ENCODE peak calls at places on chromosomes 16 and 17, in nine cellular contexts. One of them, this sample, is unnamed.

GRCh38 chr17:46727572-46728348 is 90.7 kb downstream of the WNT3 start:
- DNase-seq in cardiac fibroblast: peak; percentile 49
- DNase-seq in fibroblast of lung: peak; percentile 23
- DNase-seq in upper lobe of right lung: no peak
- DNase-seq in fibroblast of the aortic adventitia: peak; percentile 79
- DNase-seq in keratinocyte: no peak
- DNase-seq in NB4: no peak
- DNase-seq in suprapubic skin: no peak
- DNase-seq in mammary epithelial cell: peak; percentile 76
- DNase-seq in this sample: peak; percentile 65

GRCh38 chr16:30946671-30947532 is 2.0 kb upstream of the ORAI3 start:
- DNase-seq in cardiac fibroblast: no peak
- DNase-seq in upper lobe of right lung: no peak
- DNase-seq in suprapubic skin: no peak
- DNase-seq in mammary epithelial cell: no peak
- DNase-seq in NB4: no peak
- DNase-seq in keratinocyte: no peak
- DNase-seq in fibroblast of the aortic adventitia: no peak
- DNase-seq in fibroblast of lung: no peak
- DNase-seq in this sample: no peak

GRCh38 chr17:19645608-19646250 is 2.8 kb upstream of the ALDH3A2 start:
- DNase-seq in suprapubic skin: no peak
- DNase-seq in upper lobe of right lung: peak; percentile 73
- DNase-seq in NB4: peak; percentile 78
- DNase-seq in fibroblast of lung: peak; percentile 19
- DNase-seq in cardiac fibroblast: no peak
- DNase-seq in keratinocyte: no peak
- DNase-seq in mammary epithelial cell: no peak
- DNase-seq in fibroblast of the aortic adventitia: peak; percentile 34
- DNase-seq in this sample: no peak

GRCh38 chr16:49336581-49336980 is 37.0 kb upstream of the C16orf78 start:
- DNase-seq in NB4: no peak
- DNase-seq in mammary epithelial cell: no peak
- DNase-seq in fibroblast of lung: no peak
- DNase-seq in upper lobe of right lung: no peak
- DNase-seq in suprapubic skin: no peak
- DNase-seq in cardiac fibroblast: no peak
- DNase-seq in keratinocyte: no peak
- DNase-seq in fibroblast of the aortic adventitia: no peak
- DNase-seq in this sample: no peak

GRCh38 chr16:1481906-1482835 is 6.6 kb downstream of the PTX4 start:
- DNase-seq in keratinocyte: no peak
- DNase-seq in fibroblast of lung: no peak
- DNase-seq in suprapubic skin: no peak
- DNase-seq in cardiac fibroblast: no peak
- DNase-seq in mammary epithelial cell: peak; percentile 74
- DNase-seq in fibroblast of the aortic adventitia: peak; percentile 21
- DNase-seq in NB4: no peak
- DNase-seq in upper lobe of right lung: no peak
- DNase-seq in this sample: no peak

GRCh38 chr17:31052187-31052889 is 42.4 kb upstream of the NF1 start:
- DNase-seq in fibroblast of the aortic adventitia: peak; percentile 98
- DNase-seq in NB4: peak; percentile 79
- DNase-seq in suprapubic skin: peak; percentile 81
- DNase-seq in cardiac fibroblast: peak; percentile 94
- DNase-seq in keratinocyte: peak; percentile 95
- DNase-seq in upper lobe of right lung: no peak
- DNase-seq in fibroblast of lung: peak; percentile 97
- DNase-seq in mammary epithelial cell: peak; percentile 99
- DNase-seq in this sample: peak; percentile 96

GRCh38 chr17:8155341-8156173 is 3.4 kb upstream of the PER1 start:
- DNase-seq in keratinocyte: no peak
- DNase-seq in upper lobe of right lung: no peak
- DNase-seq in fibroblast of the aortic adventitia: peak; percentile 19
- DNase-seq in NB4: no peak
- DNase-seq in cardiac fibroblast: no peak
- DNase-seq in suprapubic skin: peak; percentile 76
- DNase-seq in fibroblast of lung: peak; percentile 33
- DNase-seq in mammary epithelial cell: no peak
- DNase-seq in this sample: peak; percentile 39

GRCh38 chr16:76756951-76757350 is 434.0 kb upstream of the MON1B start:
- DNase-seq in NB4: no peak
- DNase-seq in keratinocyte: no peak
- DNase-seq in fibroblast of lung: no peak
- DNase-seq in upper lobe of right lung: no peak
- DNase-seq in fibroblast of the aortic adventitia: peak; percentile 9
- DNase-seq in mammary epithelial cell: peak; percentile 36
- DNase-seq in suprapubic skin: no peak
- DNase-seq in cardiac fibroblast: no peak
- DNase-seq in this sample: no peak

GRCh38 chr17:19418312-19418992 is 7.4 kb downstream of the RNF112 start:
- DNase-seq in suprapubic skin: no peak
- DNase-seq in upper lobe of right lung: no peak
- DNase-seq in fibroblast of lung: no peak
- DNase-seq in cardiac fibroblast: peak; percentile 70
- DNase-seq in mammary epithelial cell: peak; percentile 34
- DNase-seq in NB4: peak; percentile 72
- DNase-seq in fibroblast of the aortic adventitia: peak; percentile 86
- DNase-seq in keratinocyte: no peak
- DNase-seq in this sample: peak; percentile 52

GRCh38 chr17:6079155-6079554 is 9.0 kb downstream of the WSCD1 start:
- DNase-seq in upper lobe of right lung: no peak
- DNase-seq in keratinocyte: no peak
- DNase-seq in NB4: no peak
- DNase-seq in fibroblast of the aortic adventitia: no peak
- DNase-seq in mammary epithelial cell: no peak
- DNase-seq in fibroblast of lung: no peak
- DNase-seq in suprapubic skin: no peak
- DNase-seq in cardiac fibroblast: no peak
- DNase-seq in this sample: peak; percentile 14

GRCh38 chr16:17296412-17296811 is 174.3 kb downstream of the XYLT1 start:
- DNase-seq in upper lobe of right lung: no peak
- DNase-seq in suprapubic skin: no peak
- DNase-seq in NB4: no peak
- DNase-seq in cardiac fibroblast: no peak
- DNase-seq in fibroblast of the aortic adventitia: no peak
- DNase-seq in fibroblast of lung: no peak
- DNase-seq in keratinocyte: no peak
- DNase-seq in mammary epithelial cell: no peak
- DNase-seq in this sample: no peak

DNA sequence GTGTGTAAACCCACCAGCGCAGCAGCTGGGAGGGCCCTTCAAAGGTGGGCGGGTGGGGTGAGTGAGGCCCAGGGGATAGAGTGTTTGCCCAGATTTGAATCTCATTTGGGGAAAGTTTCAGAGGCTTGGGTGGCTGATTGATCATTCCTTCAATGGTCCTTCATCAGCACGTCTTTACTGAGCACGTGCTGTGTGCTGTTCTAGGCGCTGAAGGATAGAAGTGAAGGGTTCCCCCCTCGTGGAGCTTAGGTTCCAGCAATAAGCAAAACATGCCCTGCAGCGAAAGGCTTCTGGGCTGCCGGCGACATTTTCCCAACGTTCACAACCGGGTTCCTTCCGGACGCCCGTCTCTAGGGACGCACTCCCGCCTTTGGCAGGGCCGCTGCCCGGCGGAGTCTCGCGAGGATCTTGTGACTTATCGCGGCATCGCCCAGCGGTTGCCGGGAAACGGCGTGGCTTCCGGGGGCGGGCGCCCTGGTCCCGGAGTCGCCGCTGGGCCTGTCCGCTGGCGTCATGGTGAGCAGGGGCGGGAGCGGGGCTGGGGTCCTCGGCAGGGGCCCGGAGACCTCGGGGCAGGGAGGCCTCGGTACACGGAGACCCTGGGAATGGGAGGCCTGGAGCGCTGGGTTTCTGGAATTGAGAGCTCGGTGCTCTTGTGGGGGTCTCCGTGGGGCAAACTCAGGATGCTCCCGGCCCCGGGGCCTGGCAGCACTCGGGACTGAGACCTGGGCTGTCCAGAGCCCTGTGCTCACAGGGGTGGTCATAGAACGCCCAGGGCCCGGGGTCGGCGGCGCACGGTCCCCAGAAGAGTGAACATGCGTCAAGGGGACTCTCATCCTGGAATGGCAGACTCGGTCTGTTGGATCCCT is 3.2 kb upstream of the DBNDD1 start:
- DNase-seq in mammary epithelial cell: peak; percentile 83
- DNase-seq in upper lobe of right lung: peak; percentile 97
- DNase-seq in fibroblast of lung: peak; percentile 88
- DNase-seq in fibroblast of the aortic adventitia: peak; percentile 84
- DNase-seq in keratinocyte: peak; percentile 25
- DNase-seq in NB4: peak; percentile 96
- DNase-seq in cardiac fibroblast: peak; percentile 88
- DNase-seq in suprapubic skin: peak; percentile 92
- DNase-seq in this sample: peak; percentile 87
- H3K4me3 ChIP-seq in mammary epithelial cell: peak overlapping the region; percentile 68
- H3K4me3 ChIP-seq in upper lobe of right lung: peak overlapping the region; percentile 83
- H3K4me3 ChIP-seq in fibroblast of lung: peak overlapping the region; percentile 85
- H3K4me3 ChIP-seq in fibroblast of the aortic adventitia: peak overlapping the region; percentile 83
- H3K4me3 ChIP-seq in keratinocyte: peak overlapping the region; percentile 76
- H3K4me3 ChIP-seq in NB4: peak overlapping the region; percentile 79
- H3K4me3 ChIP-seq in cardiac fibroblast: peak overlapping the region; percentile 78
- H3K4me3 ChIP-seq in suprapubic skin: peak overlapping the region; percentile 69
- H3K4me3 ChIP-seq in this sample: peak overlapping the region; percentile 96

GRCh38 chr16:57720142-57720575 is 15.4 kb upstream of the KATNB1 start:
- DNase-seq in NB4: peak; percentile 85
- DNase-seq in keratinocyte: no peak
- DNase-seq in fibroblast of the aortic adventitia: peak; percentile 56
- DNase-seq in fibroblast of lung: peak; percentile 59
- DNase-seq in upper lobe of right lung: no peak
- DNase-seq in mammary epithelial cell: peak; percentile 39
- DNase-seq in suprapubic skin: no peak
- DNase-seq in cardiac fibroblast: peak; percentile 75
- DNase-seq in this sample: peak; percentile 42
- TF ChIP-seq CTCF in NB4: peak; percentile 81
- TF ChIP-seq CTCF in keratinocyte: peak; percentile 77
- TF ChIP-seq CTCF in fibroblast of the aortic adventitia: peak; percentile 67
- TF ChIP-seq CTCF in fibroblast of lung: peak; percentile 46
- TF ChIP-seq CTCF in upper lobe of right lung: peak; percentile 52
- TF ChIP-seq CTCF in mammary epithelial cell: peak; percentile 60
- TF ChIP-seq CTCF in suprapubic skin: no peak
- TF ChIP-seq CTCF in cardiac fibroblast: peak; percentile 90
- TF ChIP-seq CTCF in this sample: peak; percentile 75

DNA sequence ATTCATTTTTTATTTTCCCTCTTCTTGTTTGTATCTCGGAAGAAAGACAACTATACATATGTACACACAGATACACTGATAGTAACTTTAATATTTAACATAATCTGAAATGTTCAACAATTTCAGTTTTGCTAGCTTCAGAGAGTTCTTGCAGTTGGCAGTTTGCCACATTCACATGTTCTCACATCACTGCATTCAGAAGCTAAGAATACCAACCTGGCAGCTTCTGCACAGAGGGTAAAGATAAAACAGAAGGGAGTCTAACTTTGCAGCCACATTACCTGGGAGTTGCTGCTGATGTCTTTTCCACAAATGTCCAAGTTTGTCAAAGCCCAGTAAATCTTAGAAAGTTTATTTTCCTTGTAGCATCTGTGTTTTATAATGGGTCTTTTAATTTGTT is 332.0 kb downstream of the BCAS3 start:
- DNase-seq in mammary epithelial cell: no peak
- DNase-seq in cardiac fibroblast: peak; percentile 34
- DNase-seq in suprapubic skin: no peak
- DNase-seq in upper lobe of right lung: no peak
- DNase-seq in fibroblast of lung: peak; percentile 49
- DNase-seq in NB4: no peak
- DNase-seq in keratinocyte: no peak
- DNase-seq in fibroblast of the aortic adventitia: peak; percentile 41
- DNase-seq in this sample: no peak
- H3K4me3 ChIP-seq in mammary epithelial cell: no peak overlapping the region
- H3K4me3 ChIP-seq in cardiac fibroblast: no peak overlapping the region
- H3K4me3 ChIP-seq in suprapubic skin: no peak overlapping the region
- H3K4me3 ChIP-seq in upper lobe of right lung: no peak overlapping the region
- H3K4me3 ChIP-seq in fibroblast of lung: no peak overlapping the region
- H3K4me3 ChIP-seq in NB4: no peak overlapping the region
- H3K4me3 ChIP-seq in keratinocyte: no peak overlapping the region
- H3K4me3 ChIP-seq in fibroblast of the aortic adventitia: no peak overlapping the region
- H3K4me3 ChIP-seq in this sample: no peak overlapping the region

GRCh38 chr17:64054304-64054703 is 33.9 kb upstream of the ICAM2 start:
- DNase-seq in NB4: no peak
- DNase-seq in cardiac fibroblast: no peak
- DNase-seq in mammary epithelial cell: no peak
- DNase-seq in suprapubic skin: no peak
- DNase-seq in upper lobe of right lung: no peak
- DNase-seq in fibroblast of the aortic adventitia: no peak
- DNase-seq in fibroblast of lung: no peak
- DNase-seq in keratinocyte: no peak
- DNase-seq in this sample: no peak

GRCh38 chr17:64057701-64058263 is 37.3 kb upstream of the ICAM2 start:
- DNase-seq in fibroblast of the aortic adventitia: no peak
- DNase-seq in cardiac fibroblast: no peak
- DNase-seq in fibroblast of lung: no peak
- DNase-seq in upper lobe of right lung: no peak
- DNase-seq in NB4: no peak
- DNase-seq in mammary epithelial cell: no peak
- DNase-seq in keratinocyte: no peak
- DNase-seq in suprapubic skin: no peak
- DNase-seq in this sample: no peak

GRCh38 chr17:64053101-64053500 is 32.7 kb upstream of the ICAM2 start:
- DNase-seq in keratinocyte: no peak
- DNase-seq in suprapubic skin: no peak
- DNase-seq in upper lobe of right lung: no peak
- DNase-seq in cardiac fibroblast: no peak
- DNase-seq in fibroblast of lung: no peak
- DNase-seq in NB4: no peak
- DNase-seq in fibroblast of the aortic adventitia: no peak
- DNase-seq in mammary epithelial cell: no peak
- DNase-seq in this sample: no peak

GRCh38 chr17:64056269-64057005 is 36.0 kb upstream of the ICAM2 start:
- DNase-seq in fibroblast of lung: no peak
- DNase-seq in mammary epithelial cell: no peak
- DNase-seq in NB4: no peak
- DNase-seq in keratinocyte: no peak
- DNase-seq in fibroblast of the aortic adventitia: no peak
- DNase-seq in suprapubic skin: no peak
- DNase-seq in upper lobe of right lung: no peak
- DNase-seq in cardiac fibroblast: no peak
- DNase-seq in this sample: no peak

DNA sequence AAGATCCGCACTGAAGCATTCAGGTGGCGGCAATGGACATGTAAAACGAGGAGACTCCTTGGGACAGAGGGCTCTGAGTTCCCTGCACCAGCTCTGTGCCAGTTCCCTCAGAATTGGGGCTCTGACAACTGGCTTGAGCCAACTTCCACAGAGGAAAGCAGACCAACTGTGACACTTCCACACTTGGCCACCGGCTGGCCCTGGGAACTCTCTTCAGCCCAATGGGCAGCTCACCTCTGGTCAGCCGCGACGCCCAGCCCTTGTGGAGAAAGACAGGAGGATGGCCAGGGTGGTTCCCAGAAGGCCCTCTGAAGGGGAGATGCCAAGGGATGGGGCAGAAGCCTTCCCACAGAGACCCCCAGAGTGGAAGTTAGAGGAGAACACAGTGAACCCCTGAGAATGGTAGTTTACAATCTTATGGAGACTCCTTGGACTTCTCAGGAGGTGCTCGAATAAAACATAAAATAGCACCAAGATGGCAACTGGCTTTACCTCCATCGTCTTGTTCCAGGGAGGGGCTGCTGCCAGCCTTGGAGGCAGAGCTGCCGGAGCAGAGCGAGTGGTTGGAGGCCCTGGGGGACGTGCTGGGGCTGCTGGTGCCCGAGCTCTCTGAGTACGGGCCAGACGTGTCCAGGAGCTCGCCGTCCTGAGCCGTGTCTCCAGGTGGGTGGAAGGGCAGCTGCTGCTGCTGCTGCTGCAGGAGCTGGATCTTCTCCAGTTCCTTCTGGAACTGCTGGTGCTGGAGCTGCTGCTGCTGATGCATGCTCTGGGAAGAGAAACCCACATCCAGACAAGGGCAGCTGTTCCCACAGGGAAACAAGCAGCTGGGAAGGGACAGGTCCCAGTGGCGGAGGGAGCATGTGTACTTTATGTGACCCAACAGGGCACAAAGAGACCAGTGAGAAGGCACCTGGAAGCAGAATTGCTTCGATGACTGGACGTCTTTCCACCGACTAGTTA is 35.0 kb upstream of the ICAM2 start:
- DNase-seq in NB4: no peak
- DNase-seq in suprapubic skin: no peak
- DNase-seq in keratinocyte: no peak
- DNase-seq in upper lobe of right lung: no peak
- DNase-seq in fibroblast of the aortic adventitia: no peak
- DNase-seq in mammary epithelial cell: no peak
- DNase-seq in fibroblast of lung: no peak
- DNase-seq in cardiac fibroblast: no peak
- DNase-seq in this sample: no peak
- TF ChIP-seq CTCF in NB4: no peak
- TF ChIP-seq CTCF in suprapubic skin: no peak
- TF ChIP-seq CTCF in keratinocyte: no peak
- TF ChIP-seq CTCF in upper lobe of right lung: no peak
- TF ChIP-seq CTCF in fibroblast of the aortic adventitia: no peak
- TF ChIP-seq CTCF in mammary epithelial cell: peak; percentile 6
- TF ChIP-seq CTCF in fibroblast of lung: no peak
- TF ChIP-seq CTCF in cardiac fibroblast: no peak
- TF ChIP-seq CTCF in this sample: no peak

This sample was measured in foreskin fibroblast.